ENCODE peak calls at places on chromosome 13, in four cellular contexts. A, F, E and J are unnamed samples.

GRCh38 chr13:108961542-108962125 is 332.2 kb downstream of the MYO16 start:
- DNase-seq in A (no peak), F (peak; percentile 17), E (peak; percentile 54), J (peak; percentile 43)

GRCh38 chr13:51717786-51718398 is 86.1 kb downstream of the DHRS12 start:
- DNase-seq in A (no peak), F (no peak), E (no peak), J (no peak)

GRCh38 chr13:36029171-36029570 is 102.0 kb downstream of the DCLK1 start:
- DNase-seq in A (no peak), F (peak; percentile 8), E (no peak), J (no peak)

GRCh38 chr13:101111894-101112293 is 304.4 kb downstream of the NALCN start:
- DNase-seq in A (no peak), F (no peak), E (no peak), J (no peak)

GRCh38 chr13:40968416-40969000 is 50.6 kb downstream of the ELF1 start:
- DNase-seq in A (no peak), F (no peak), E (no peak), J (no peak)

GRCh38 chr13:99505814-99506269 is 4.6 kb downstream of the TM9SF2 start:
- DNase-seq in A (no peak), F (no peak), E (no peak), J (no peak)

GRCh38 chr13:30009411-30009810 is 159.0 kb upstream of the UBL3 start:
- DNase-seq in A (no peak), F (no peak), E (no peak), J (no peak)

GRCh38 chr13:100434010-100434763 is 154.4 kb downstream of the GGACT start:
- DNase-seq in A (no peak), F (no peak), E (no peak), J (peak; percentile 20)

GRCh38 chr13:37481005-37481857 is 117.3 kb downstream of the POSTN start:
- DNase-seq in A (no peak), F (no peak), E (no peak), J (no peak)

GRCh38 chr13:98775386-98775785 is 22.9 kb upstream of the SLC15A1 start:
- DNase-seq in A (no peak), F (no peak), E (no peak), J (no peak)

GRCh38 chr13:82129281-82129680 is 1753.0 kb downstream of the SLITRK1 start:
- DNase-seq in A (no peak), F (no peak), E (no peak), J (no peak)

GRCh38 chr13:36148436-36148835 is 17.3 kb upstream of the DCLK1 start:
- DNase-seq in A (no peak), F (no peak), E (no peak), J (no peak)

GRCh38 chr13:95564091-95564490 is 11.6 kb downstream of the CLDN10 start:
- DNase-seq in A (no peak), F (no peak), E (no peak), J (no peak)

GRCh38 chr13:73754727-73755292 is 379.4 kb downstream of the KLF12 start:
- DNase-seq in A (no peak), F (peak; percentile 71), E (peak; percentile 14), J (peak; percentile 59)

GRCh38 chr13:39536906-39537305 is 66.1 kb downstream of the LHFPL6 start:
- DNase-seq in A (no peak), F (no peak), E (no peak), J (no peak)

GRCh38 chr13:31209172-31209818 is 9.5 kb downstream of the B3GLCT start:
- DNase-seq in A (no peak), F (peak; percentile 58), E (no peak), J (no peak)

GRCh38 chr13:32141462-32141861 is 109.9 kb downstream of the FRY start:
- DNase-seq in A (no peak), F (no peak), E (no peak), J (no peak)

GRCh38 chr13:54194233-54195024 is 1165.8 kb downstream of the OLFM4 start:
- DNase-seq in A (no peak), F (no peak), E (no peak), J (no peak)

GRCh38 chr13:98385591-98385990 is 191.3 kb downstream of the STK24 start:
- DNase-seq in A (no peak), F (no peak), E (no peak), J (no peak)

GRCh38 chr13:31998131-31998530 is 33.4 kb upstream of the FRY start:
- DNase-seq in A (no peak), F (no peak), E (no peak), J (no peak)

GRCh38 chr13:62193919-62194318 is 778.3 kb upstream of the PCDH20 start:
- DNase-seq in A (no peak), F (no peak), E (no peak), J (no peak)

GRCh38 chr13:92136449-92137180 is 738.2 kb downstream of the GPC5 start:
- DNase-seq in A (no peak), F (no peak), E (no peak), J (no peak)

GRCh38 chr13:108957369-108958012 is 328.1 kb downstream of the MYO16 start:
- DNase-seq in A (no peak), F (no peak), E (no peak), J (no peak)

GRCh38 chr13:65093352-65093751 is 2136.8 kb downstream of the PCDH9 start:
- DNase-seq in A (no peak), F (no peak), E (no peak), J (no peak)

GRCh38 chr13:95902736-95903135 is 150.5 kb downstream of the UGGT2 start:
- DNase-seq in A (no peak), F (no peak), E (no peak), J (no peak)

GRCh38 chr13:66657165-66657895 is 572.8 kb downstream of the PCDH9 start:
- DNase-seq in A (no peak), F (no peak), E (no peak), J (peak; percentile 11)

GRCh38 chr13:91544723-91545122 is 146.3 kb downstream of the GPC5 start:
- DNase-seq in A (peak; percentile 47), F (no peak), E (no peak), J (peak; percentile 5)

GRCh38 chr13:31201341-31202024 is 1.7 kb downstream of the B3GLCT start:
- DNase-seq in A (no peak), F (no peak), E (no peak), J (no peak)

GRCh38 chr13:40667622-40667978 is 1.2 kb upstream of the FOXO1 start:
- DNase-seq in A (peak; percentile 45), F (no peak), E (peak; percentile 6), J (no peak)

GRCh38 chr13:47433461-47434005 is 536.7 kb upstream of the HTR2A start:
- DNase-seq in A (no peak), F (no peak), E (no peak), J (no peak)

GRCh38 chr13:114151565-114152284 is 19.3 kb upstream of the RASA3 start:
- DNase-seq in A (no peak), F (no peak), E (peak; percentile 30), J (no peak)

GRCh38 chr13:45510671-45511070 is 45.9 kb downstream of the COG3 start:
- DNase-seq in A (no peak), F (no peak), E (no peak), J (no peak)

GRCh38 chr13:59979589-59979988 is 184.1 kb downstream of the DIAPH3 start:
- DNase-seq in A (no peak), F (no peak), E (no peak), J (no peak)

DNA sequence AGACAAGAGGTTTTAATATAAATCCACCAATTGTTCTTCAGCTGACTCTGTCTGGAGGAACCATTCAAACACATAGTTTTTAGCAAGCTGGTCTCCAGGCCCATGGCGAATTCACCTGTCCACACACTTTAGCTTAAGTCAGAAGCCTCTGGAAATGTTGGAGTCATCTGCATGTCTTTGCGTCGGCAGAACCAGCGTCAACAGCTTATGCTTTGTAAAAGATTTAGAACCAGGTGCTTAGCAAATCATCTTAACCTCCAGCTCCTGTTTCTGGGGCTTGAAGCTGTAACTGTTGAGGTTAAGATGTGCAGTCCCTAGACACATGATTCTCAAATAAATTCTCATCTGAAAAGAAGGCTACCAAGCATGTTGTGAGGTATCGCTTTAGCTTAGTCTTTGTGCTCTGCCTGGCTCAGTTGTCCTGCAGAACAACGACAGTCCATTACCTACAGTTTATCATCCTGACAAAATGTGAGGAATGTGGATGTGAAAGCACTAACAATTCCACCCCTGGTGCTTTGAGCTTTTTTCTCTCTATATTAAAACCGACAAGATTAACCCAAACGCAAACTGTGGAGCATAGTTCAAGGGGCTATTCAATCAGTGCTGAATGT is 4.4 kb downstream of the EFNB2 start:
- DNase-seq in A (no peak), F (no peak), E (no peak), J (no peak)
- TF ChIP-seq ELF4 in A (no peak), F (no peak), E (no peak), J (no peak)

DNA sequence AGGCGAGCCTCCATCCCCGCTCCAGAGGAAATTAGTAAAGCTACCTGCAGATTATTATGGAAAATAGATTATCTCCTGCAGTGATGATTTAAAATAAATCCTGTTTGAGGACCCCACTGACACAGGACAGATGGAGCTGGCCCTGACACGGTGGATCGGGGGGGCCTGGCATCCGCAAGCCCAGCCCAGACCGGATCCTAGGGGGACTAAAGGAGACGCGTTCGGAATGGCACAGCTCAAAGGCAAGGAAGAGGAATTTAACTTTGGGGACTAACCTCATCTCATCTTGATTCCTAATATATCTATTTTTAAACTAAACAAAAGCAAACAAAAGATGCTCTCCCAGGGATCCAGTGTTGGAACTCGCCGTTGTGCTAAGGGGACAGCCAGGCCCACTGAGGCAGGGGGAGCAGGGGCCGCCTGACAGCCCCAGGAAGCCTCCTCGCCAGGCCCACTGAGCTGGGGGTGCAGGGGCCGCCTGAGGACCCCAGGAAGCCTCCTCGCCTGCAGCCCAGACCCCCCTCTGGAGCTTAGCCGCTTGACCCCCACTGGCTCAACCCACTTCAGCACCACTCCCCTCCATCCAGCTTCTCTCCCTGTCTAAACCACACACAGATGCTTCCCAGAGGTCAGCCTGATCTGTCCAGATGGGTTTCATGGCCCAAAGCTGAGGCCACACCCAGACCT is 78.6 kb downstream of the SPACA7 start:
- DNase-seq in A (no peak), F (no peak), E (no peak), J (no peak)
- TF ChIP-seq ELF4 in A (no peak), F (no peak), E (no peak), J (no peak)

DNA sequence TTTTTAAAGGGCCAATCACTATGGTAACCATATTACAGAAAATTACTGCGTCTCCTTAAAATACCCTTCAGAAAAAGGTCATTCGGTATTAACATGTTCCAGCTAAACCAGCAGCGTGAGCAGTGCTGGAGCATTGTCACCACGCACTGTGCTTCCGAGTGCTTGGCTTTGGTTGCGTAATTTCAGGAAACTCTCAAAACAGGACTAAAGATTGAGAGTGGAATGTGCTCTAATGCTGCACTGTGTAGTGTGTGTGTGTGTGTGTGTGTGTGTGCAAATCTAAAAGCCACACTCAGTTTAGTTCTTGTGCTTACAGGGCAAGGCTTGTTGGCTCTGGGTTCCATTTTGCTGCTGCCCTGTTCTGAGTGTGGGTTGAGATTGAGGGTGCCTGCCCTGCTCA is 50.8 kb downstream of the TEX29 start:
- DNase-seq in A (no peak), F (no peak), E (no peak), J (no peak)
- TF ChIP-seq ELF4 in A (no peak), F (no peak), E (no peak), J (no peak)

DNA sequence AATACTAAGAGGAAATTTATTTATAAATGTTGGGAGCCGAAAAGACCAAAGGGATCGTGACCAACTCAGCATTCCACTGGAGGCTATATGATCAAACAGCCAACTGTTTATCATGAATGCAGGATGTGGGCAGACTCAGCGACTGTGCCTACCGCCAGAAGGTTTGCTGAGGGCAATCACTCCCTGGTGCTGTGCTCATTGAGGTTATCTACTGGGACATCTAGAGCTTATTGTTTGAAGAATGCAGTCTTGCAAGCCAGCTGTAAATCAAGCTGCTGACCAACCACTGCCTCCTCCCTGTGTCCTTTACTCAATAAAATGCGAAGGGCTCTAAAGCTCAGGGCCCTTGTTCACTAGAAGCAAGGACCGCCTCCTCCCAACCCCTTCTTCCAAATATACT is 8.5 kb upstream of the XPO4 start:
- DNase-seq in A (no peak), F (no peak), E (no peak), J (no peak)
- TF ChIP-seq ELF4 in A (no peak), F (no peak), E (no peak), J (no peak)